ENCODE peak calls at places on chromosomes 12 and 14, in five cellular contexts. D, X, H, T and G are unnamed samples.

GRCh38 chr12:6262211-6262610 is 48.3 kb upstream of the PLEKHG6 start:
- DNase-seq in D (no peak), X (no peak), T (no peak), H (no peak), G (no peak)

GRCh38 chr12:26406391-26406790 is 211.0 kb downstream of the SSPN start:
- DNase-seq in T (peak; percentile 66), D (no peak), X (no peak), H (no peak), G (peak; percentile 24)

GRCh38 chr12:75414671-75415070 is 23.8 kb downstream of the GLIPR1L2 start:
- DNase-seq in H (no peak), T (no peak), D (no peak), X (no peak), G (no peak)

GRCh38 chr12:41188841-41189394 is 798 bp downstream of the PDZRN4 start:
- DNase-seq in D (peak; percentile 37), X (peak; percentile 25), T (no peak), H (no peak), G (no peak)

GRCh38 chr14:80310950-80311349 is 99.6 kb upstream of the DIO2 start:
- DNase-seq in H (no peak), X (no peak), D (no peak), T (no peak), G (no peak)

GRCh38 chr12:70487440-70487839 is 121.3 kb downstream of the KCNMB4 start:
- DNase-seq in H (no peak), X (no peak), D (no peak), T (no peak), G (no peak)

GRCh38 chr12:47023311-47023710 is 56.1 kb upstream of the PCED1B start:
- DNase-seq in D (no peak), H (no peak), X (no peak), T (no peak), G (no peak)

GRCh38 chr12:120276734-120277133 is 11.2 kb upstream of the PXN start:
- DNase-seq in T (no peak), D (no peak), X (no peak), H (no peak), G (no peak)

GRCh38 chr12:50090391-50090790 is 5.2 kb downstream of the SMARCD1 start:
- DNase-seq in T (no peak), D (no peak), H (no peak), X (no peak), G (no peak)

GRCh38 chr12:49094104-49094948 is at the start of gene DHH:
- DNase-seq in T (peak; percentile 39), X (peak; percentile 90), D (peak; percentile 77), H (peak; percentile 51), G (no peak)

GRCh38 chr12:109949089-109949488 is 47.1 kb downstream of the GIT2 start:
- DNase-seq in X (peak; percentile 26), H (peak; percentile 68), D (no peak), T (peak; percentile 47), G (peak; percentile 22)

GRCh38 chr14:64232095-64232830 is 61.9 kb downstream of the ESR2 start:
- DNase-seq in H (no peak), X (no peak), T (peak; percentile 90), D (no peak), G (no peak)

GRCh38 chr12:103799504-103800251 is 41.4 kb downstream of the NT5DC3 start:
- DNase-seq in H (peak; percentile 63), X (no peak), T (peak; percentile 54), D (peak; percentile 19), G (no peak)

GRCh38 chr14:22929848-22930364 is 730 bp upstream of the PRMT5 start:
- DNase-seq in X (no peak), T (no peak), D (no peak), H (no peak), G (no peak)

GRCh38 chr12:117732761-117733160 is 236.0 kb downstream of the KSR2 start:
- DNase-seq in D (no peak), T (no peak), H (no peak), X (no peak), G (no peak)

GRCh38 chr12:14239935-14240872 is 125.3 kb upstream of the ATF7IP start:
- DNase-seq in X (no peak), H (peak; percentile 22), T (no peak), D (peak; percentile 74), G (no peak)

GRCh38 chr12:92021665-92022033 is 124.0 kb downstream of the BTG1 start:
- DNase-seq in T (no peak), X (no peak), H (no peak), D (peak; percentile 63), G (no peak)

GRCh38 chr12:104090685-104091084 is 26.4 kb downstream of the HCFC2 start:
- DNase-seq in D (peak; percentile 77), H (no peak), X (no peak), T (no peak), G (no peak)

GRCh38 chr12:49750027-49750977 is 8.9 kb downstream of the TMBIM6 start:
- DNase-seq in X (no peak), D (peak; percentile 49), H (peak; percentile 46), T (peak; percentile 71), G (no peak)

GRCh38 chr12:121917950-121918678 is at the start of gene CFAP251:
- DNase-seq in D (peak; percentile 98), H (peak; percentile 89), T (peak; percentile 98), X (peak; percentile 95), G (peak; percentile 73)

GRCh38 chr14:26255213-26255612 is 342.6 kb downstream of the NOVA1 start:
- DNase-seq in T (no peak), X (no peak), H (peak; percentile 27), D (peak; percentile 52), G (no peak)

GRCh38 chr12:18629445-18629844 is 108.4 kb downstream of the PLCZ1 start:
- DNase-seq in H (no peak), X (no peak), T (no peak), D (no peak), G (no peak)

GRCh38 chr14:52835122-52835903 is 43.9 kb upstream of the GNPNAT1 start:
- DNase-seq in D (peak; percentile 47), H (peak; percentile 27), X (no peak), T (no peak), G (no peak)

GRCh38 chr12:101855364-101855884 is 22.0 kb upstream of the DRAM1 start:
- DNase-seq in X (no peak), T (peak; percentile 23), H (peak; percentile 36), D (no peak), G (no peak)

GRCh38 chr12:101856030-101856429 is 21.4 kb upstream of the DRAM1 start:
- DNase-seq in X (no peak), D (no peak), T (no peak), H (no peak), G (no peak)

GRCh38 chr12:101857043-101857558 is 20.3 kb upstream of the DRAM1 start:
- DNase-seq in D (no peak), H (peak; percentile 18), T (no peak), X (no peak), G (no peak)

GRCh38 chr12:101852998-101853397 is 22.2 kb upstream of the GNPTAB start:
- DNase-seq in D (no peak), H (no peak), T (no peak), X (no peak), G (no peak)

DNA sequence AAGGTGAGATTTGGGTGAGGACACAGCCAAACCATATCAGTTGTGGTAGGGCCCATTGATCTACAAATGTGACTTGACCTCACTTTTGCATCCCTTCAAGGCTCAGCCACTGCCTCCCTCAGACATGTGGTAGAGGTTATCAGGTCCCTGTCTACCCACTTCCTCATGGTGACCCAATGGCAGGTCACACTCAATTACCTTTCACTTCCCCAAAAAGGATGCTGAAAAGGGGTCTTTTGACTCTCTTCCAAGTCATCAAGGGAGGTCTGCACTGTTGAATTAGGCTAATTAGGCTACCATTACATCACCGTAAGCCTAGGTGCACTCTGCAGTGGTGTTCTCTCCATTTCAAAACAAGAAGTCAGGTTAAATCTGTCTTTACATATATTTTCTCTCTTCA is 22.6 kb upstream of the DRAM1 start:
- DNase-seq in T (no peak), X (no peak), D (no peak), H (no peak), G (no peak)
- H3K27ac ChIP-seq in T (no peak overlapping the region), X (no peak overlapping the region), D (no peak overlapping the region), H (peak overlapping the region; percentile 40), G (no peak overlapping the region)

DNA sequence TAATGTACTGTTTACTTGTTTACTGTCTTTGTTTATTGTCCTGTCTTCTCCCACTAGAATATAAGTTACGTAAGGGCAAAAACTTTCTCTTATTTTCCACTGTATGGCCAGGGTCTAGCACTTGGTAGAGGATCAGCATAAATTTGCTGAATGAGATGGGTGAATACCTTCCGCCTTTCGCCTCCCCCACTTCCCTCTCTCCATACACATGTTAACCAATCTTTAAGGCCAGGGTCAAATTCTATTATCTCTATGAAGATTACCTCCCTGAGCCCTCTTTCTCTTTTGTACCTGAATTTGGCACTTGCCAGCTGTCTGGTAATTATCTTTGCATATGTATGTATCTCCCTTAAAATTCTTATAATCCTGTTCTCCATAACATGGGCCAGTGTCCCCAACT is 4.9 kb downstream of the DUSP16 start:
- DNase-seq in H (no peak), T (no peak), X (no peak), D (peak; percentile 52), G (no peak)
- H3K27ac ChIP-seq in H (no peak overlapping the region), T (peak overlapping the region; percentile 100), X (peak overlapping the region; percentile 100), D (peak overlapping the region; percentile 64), G (no peak overlapping the region)

GRCh38 chr12:123471374-123472068 is 13.6 kb downstream of the SNRNP35 start:
- DNase-seq in H (peak; percentile 58), D (no peak), T (peak; percentile 27), X (peak; percentile 67), G (no peak)
- H3K27ac ChIP-seq in H (no peak overlapping the region), D (no peak overlapping the region), T (no peak overlapping the region), X (no peak overlapping the region), G (no peak overlapping the region)

GRCh38 chr12:116693259-116694227 is 44.3 kb downstream of the SPRING1 start:
- DNase-seq in T (no peak), D (peak; percentile 43), H (peak; percentile 27), X (peak; percentile 29), G (no peak)
- H3K27ac ChIP-seq in T (no peak overlapping the region), D (no peak overlapping the region), H (no peak overlapping the region), X (no peak overlapping the region), G (no peak overlapping the region)

GRCh38 chr12:31750747-31751039 is 21.9 kb upstream of the AMN1 start:
- DNase-seq in X (no peak), D (no peak), H (no peak), T (no peak), G (no peak)
- H3K27ac ChIP-seq in X (no peak overlapping the region), D (no peak overlapping the region), H (peak overlapping the region; percentile 85), T (no peak overlapping the region), G (no peak overlapping the region)